ENCODE peak calls at places on chromosome 5, in six cellular contexts. C is substantia nigra; O is endothelial cell; B is ecto neural progenitor cell; X is stimulated activated CD4-positive, alpha-beta T cell treated with anti-CD3 and anti-CD28 coated beads, Interleukin-1b, Interleukin-23, amount 100 ng/mL, for 24 hours; Z is EL. J is an unnamed sample.

GRCh38 chr5:14790220-14790619 is 81.4 kb downstream of the ANKH start:
- DNase-seq in C (no peak), O (no peak), X (no peak), Z (no peak), B (no peak), J (no peak)

GRCh38 chr5:178069909-178070308 is 43.4 kb upstream of the N4BP3 start:
- DNase-seq in C (no peak), Z (peak; percentile 42), B (peak; percentile 69), X (no peak), O (peak; percentile 71), J (peak; percentile 36)

GRCh38 chr5:1789838-1790462 is 9.7 kb downstream of the MRPL36 start:
- DNase-seq in O (no peak), B (no peak), Z (peak; percentile 84), C (no peak), X (no peak), J (no peak)

GRCh38 chr5:56176155-56176798 is 56.9 kb downstream of the ANKRD55 start:
- DNase-seq in C (no peak), O (no peak), X (no peak), Z (no peak), B (no peak), J (no peak)

GRCh38 chr5:43664641-43665040 is 61.7 kb downstream of the NNT start:
- DNase-seq in B (no peak), C (no peak), O (no peak), Z (no peak), X (no peak), J (no peak)

GRCh38 chr5:176922817-176923216 is 23.7 kb upstream of the HK3 start:
- DNase-seq in B (no peak), O (no peak), C (no peak), Z (no peak), X (no peak), J (no peak)

GRCh38 chr5:167716376-167716775 is 575.1 kb upstream of the WWC1 start:
- DNase-seq in C (no peak), B (no peak), O (no peak), X (no peak), Z (peak; percentile 43), J (no peak)

GRCh38 chr5:94355817-94356216 is 262.6 kb downstream of the KIAA0825 start:
- DNase-seq in Z (no peak), X (no peak), C (no peak), B (no peak), O (no peak), J (no peak)

GRCh38 chr5:80474929-80475328 is 13.0 kb upstream of the FAM151B start:
- DNase-seq in B (no peak), Z (no peak), O (no peak), X (no peak), C (no peak), J (no peak)

GRCh38 chr5:5270958-5271605 is 131.0 kb downstream of the ADAMTS16 start:
- DNase-seq in Z (peak; percentile 95), C (no peak), B (peak; percentile 73), O (peak; percentile 39), X (no peak), J (no peak)

GRCh38 chr5:142690641-142691040 is 4.8 kb upstream of the FGF1 start:
- DNase-seq in C (no peak), B (no peak), Z (no peak), X (no peak), O (no peak), J (no peak)

GRCh38 chr5:34447424-34447823 is 208.7 kb upstream of the RAI14 start:
- DNase-seq in B (no peak), C (no peak), X (no peak), Z (no peak), O (no peak), J (no peak)

GRCh38 chr5:125349432-125349831 is 603.0 kb upstream of the ZNF608 start:
- DNase-seq in X (no peak), C (peak; percentile 15), B (no peak), Z (peak; percentile 45), O (no peak), J (no peak)

GRCh38 chr5:97998946-97999345 is 774.5 kb upstream of the RGMB start:
- DNase-seq in X (no peak), Z (no peak), C (peak; percentile 1), O (no peak), B (no peak), J (no peak)

GRCh38 chr5:132506094-132506692 is 15.6 kb upstream of the IRF1 start:
- DNase-seq in X (no peak), O (no peak), C (no peak), B (peak; percentile 48), Z (peak; percentile 96), J (no peak)

GRCh38 chr5:124901081-124901480 is 154.6 kb upstream of the ZNF608 start:
- DNase-seq in X (no peak), C (no peak), B (no peak), Z (no peak), O (no peak), J (no peak)

GRCh38 chr5:144040615-144041394 is 129.7 kb downstream of the YIPF5 start:
- DNase-seq in Z (no peak), O (no peak), X (no peak), B (no peak), C (no peak), J (no peak)

GRCh38 chr5:149646564-149646963 is 65.3 kb downstream of the ARHGEF37 start:
- DNase-seq in X (no peak), B (no peak), Z (no peak), O (no peak), C (no peak), J (peak; percentile 31)

GRCh38 chr5:68489556-68489955 is 274.0 kb downstream of the PIK3R1 start:
- DNase-seq in X (no peak), Z (no peak), C (no peak), O (no peak), B (no peak), J (no peak)

GRCh38 chr5:134600600-134600999 is 32.0 kb downstream of the SAR1B start:
- DNase-seq in X (no peak), B (no peak), Z (peak; percentile 49), C (no peak), O (no peak), J (no peak)

GRCh38 chr5:16551628-16552027 is 65.2 kb downstream of the RETREG1 start:
- DNase-seq in Z (no peak), X (no peak), O (no peak), C (no peak), B (no peak), J (no peak)

GRCh38 chr5:149126898-149127297 is 14.4 kb upstream of the ABLIM3 start:
- DNase-seq in B (no peak), Z (no peak), C (no peak), O (no peak), X (no peak), J (no peak)

GRCh38 chr5:28542968-28543367 is 1504.6 kb upstream of the CDH9 start:
- DNase-seq in O (no peak), C (no peak), X (no peak), Z (no peak), B (no peak), J (no peak)

GRCh38 chr5:56278267-56278826 is 45.2 kb upstream of the ANKRD55 start:
- DNase-seq in B (peak; percentile 51), C (no peak), Z (peak; percentile 100), O (no peak), X (no peak), J (no peak)

GRCh38 chr5:15757103-15757502 is 257.1 kb downstream of the FBXL7 start:
- DNase-seq in O (no peak), B (no peak), Z (peak; percentile 74), C (no peak), X (no peak), J (no peak)

GRCh38 chr5:36870399-36871040 is 6.0 kb upstream of the NIPBL start:
- DNase-seq in Z (peak; percentile 72), X (no peak), B (no peak), O (no peak), C (no peak), J (no peak)

GRCh38 chr5:122126177-122126701 is 3.1 kb upstream of the ZNF474 start:
- DNase-seq in O (no peak), B (no peak), X (no peak), Z (peak; percentile 79), C (no peak), J (no peak)

GRCh38 chr5:78677777-78678668 is 29.5 kb upstream of the LHFPL2 start:
- DNase-seq in X (no peak), O (no peak), B (no peak), Z (peak; percentile 96), C (no peak), J (no peak)

GRCh38 chr5:78747703-78748359 is 99.3 kb upstream of the LHFPL2 start:
- DNase-seq in O (no peak), C (no peak), X (no peak), B (no peak), Z (peak; percentile 81), J (no peak)

GRCh38 chr5:37133939-37134338 is 115.2 kb downstream of the CPLANE1 start:
- DNase-seq in B (no peak), O (no peak), Z (peak; percentile 71), X (no peak), C (no peak), J (no peak)

GRCh38 chr5:159032656-159033350 is 66.9 kb downstream of the EBF1 start:
- DNase-seq in B (no peak), Z (no peak), O (no peak), X (no peak), C (no peak), J (no peak)

GRCh38 chr5:109455598-109456096 is 45.9 kb upstream of the PJA2 start:
- DNase-seq in C (no peak), O (no peak), B (no peak), Z (peak; percentile 97), X (no peak), J (no peak)

GRCh38 chr5:89849819-89850515 is 559.6 kb downstream of the CETN3 start:
- DNase-seq in C (no peak), B (no peak), O (no peak), X (no peak), Z (no peak), J (no peak)

GRCh38 chr5:17964067-17964466 is 329.8 kb downstream of the TAF11L14 start:
- DNase-seq in C (no peak), B (no peak), Z (no peak), X (no peak), O (no peak), J (no peak)

GRCh38 chr5:171122372-171122771 is 186.7 kb upstream of the TLX3 start:
- DNase-seq in X (no peak), O (no peak), B (no peak), C (no peak), Z (peak; percentile 13), J (no peak)

GRCh38 chr5:109692011-109692410 is 2.3 kb downstream of the MAN2A1 start:
- DNase-seq in Z (peak; percentile 58), B (no peak), O (no peak), X (no peak), C (no peak), J (no peak)

GRCh38 chr5:116507051-116507537 is 67.5 kb downstream of the SEMA6A start:
- DNase-seq in O (no peak), X (no peak), Z (no peak), C (no peak), B (no peak), J (no peak)

GRCh38 chr5:173210877-173211276 is 24.1 kb downstream of the NKX2-5 start:
- DNase-seq in X (no peak), B (no peak), O (no peak), C (no peak), Z (no peak), J (no peak)

GRCh38 chr5:180289433-180289832 is 2.5 kb downstream of the MAPK9 start:
- DNase-seq in O (no peak), B (no peak), Z (no peak), C (no peak), X (no peak), J (no peak)

J was measured in CD8-positive, alpha-beta memory T cell.